ENCODE peak calls at places on chromosomes 5 and 9, in six cellular contexts. Q is epithelial cell of esophagus, H is GM12878, A is fibroblast of lung, M is AG09319, C is heart right ventricle. L is an unnamed sample.

GRCh38 chr5:160470437-160471341 is 49.0 kb downstream of the PTTG1 start:
- DNase-seq in Q (no peak), H (no peak), M (peak), A (peak), C (peak), L (no peak)

GRCh38 chr5:45741110-45741509 is 44.9 kb upstream of the HCN1 start:
- DNase-seq in C (no peak), A (no peak), H (no peak), Q (no peak), M (no peak), L (no peak)

GRCh38 chr5:169268019-169268418 is 32.9 kb downstream of the SLIT3 start:
- DNase-seq in H (no peak), Q (peak), C (no peak), M (peak), A (no peak), L (no peak)

GRCh38 chr5:166726406-166726805 is 1565.0 kb upstream of the WWC1 start:
- DNase-seq in C (no peak), M (no peak), H (no peak), A (no peak), Q (no peak), L (no peak)

GRCh38 chr5:133890308-133890707 is 78.1 kb downstream of the C5orf15 start:
- DNase-seq in M (no peak), C (no peak), H (no peak), A (no peak), Q (no peak), L (no peak)

GRCh38 chr9:72443855-72444254 is 77.6 kb upstream of the TMC1 start:
- DNase-seq in A (no peak), M (no peak), C (no peak), Q (peak), H (peak), L (no peak)

GRCh38 chr5:97986069-97986468 is 787.4 kb upstream of the RGMB start:
- DNase-seq in M (no peak), Q (peak), H (no peak), A (peak), C (no peak), L (no peak)

GRCh38 chr5:81908044-81908443 is 63.8 kb upstream of the ATG10 start:
- DNase-seq in Q (no peak), A (no peak), H (no peak), C (no peak), M (no peak), L (no peak)

GRCh38 chr5:82387819-82388166 is 109.6 kb upstream of the RPS23 start:
- DNase-seq in M (no peak), C (no peak), Q (no peak), H (no peak), A (no peak), L (no peak)

GRCh38 chr5:67549947-67550346 is 353.3 kb upstream of the CD180 start:
- DNase-seq in A (no peak), H (no peak), Q (no peak), C (no peak), M (no peak), L (no peak)

GRCh38 chr5:39299962-39300361 is 64.3 kb downstream of the C9 start:
- DNase-seq in A (no peak), H (no peak), Q (no peak), M (no peak), C (no peak), L (no peak)

GRCh38 chr5:140555747-140556312 is 1.4 kb downstream of the SRA1 start:
- DNase-seq in M (no peak), Q (no peak), A (no peak), C (no peak), H (no peak), L (no peak)

GRCh38 chr5:140556438-140556837 is 835 bp downstream of the SRA1 start:
- DNase-seq in C (no peak), M (no peak), H (no peak), Q (no peak), A (peak), L (no peak)

GRCh38 chr5:140557965-140558364 is 692 bp upstream of the SRA1 start:
- DNase-seq in A (no peak), C (no peak), H (no peak), Q (no peak), M (no peak), L (no peak)

GRCh38 chr5:140558542-140558941 is 1.3 kb upstream of the SRA1 start:
- DNase-seq in Q (no peak), A (no peak), H (no peak), C (no peak), M (no peak), L (no peak)

GRCh38 chr5:140557136-140557805 is at the start of gene SRA1:
- DNase-seq in H (peak), A (peak), Q (peak), M (peak), C (peak), L (peak)
- TF ChIP-seq CTCF in H (no peak), A (no peak), Q (no peak), M (no peak), C (no peak), L (no peak)

GRCh38 chr5:21654-22233 is 70.2 kb upstream of the PLEKHG4B start:
- DNase-seq in A (no peak), C (no peak), Q (no peak), M (no peak), H (no peak), L (no peak)
- TF ChIP-seq CTCF in A (peak), C (peak), Q (peak), M (peak), H (no peak), L (no peak)

DNA sequence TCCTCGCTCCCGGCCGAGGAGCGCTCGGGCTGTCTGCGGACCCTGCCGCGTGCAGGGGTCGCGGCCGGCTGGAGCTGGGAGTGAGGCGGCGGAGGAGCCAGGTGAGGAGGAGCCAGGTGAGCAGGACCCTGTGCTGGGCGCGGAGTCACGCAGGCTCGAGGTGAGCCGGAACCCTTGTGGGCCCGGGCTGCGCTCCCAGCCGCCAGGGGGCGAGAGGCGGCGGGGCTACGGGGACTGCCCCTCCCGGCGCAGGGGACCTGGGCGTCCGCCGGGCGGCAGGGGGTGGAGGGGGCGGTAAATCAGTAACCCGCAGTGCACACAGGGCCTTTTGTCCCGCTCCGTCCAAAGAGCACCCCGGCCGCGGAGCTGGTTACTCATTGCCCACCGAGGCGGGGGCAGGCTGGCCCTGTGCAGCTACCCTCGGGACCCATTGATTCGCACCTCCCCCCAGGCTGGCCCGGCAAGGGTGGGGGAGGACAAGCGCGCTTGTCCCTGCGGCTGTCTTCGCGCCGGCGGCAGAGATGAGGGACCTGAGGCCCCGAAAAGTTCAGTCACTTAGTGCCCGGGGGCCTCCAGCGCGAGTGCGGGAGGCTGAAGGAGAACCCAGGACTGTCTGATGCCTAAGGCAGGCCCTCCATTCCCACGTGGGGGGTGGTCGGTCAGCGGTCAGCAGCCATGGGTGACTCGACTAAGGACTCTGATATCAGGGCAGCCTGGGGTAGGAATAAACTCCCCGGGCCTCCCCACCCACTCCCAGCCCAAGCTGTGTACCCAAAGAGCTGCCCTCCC is 397 bp downstream of the FGFR4 start:
- DNase-seq in C (no peak), A (peak), M (no peak), H (peak), Q (no peak), L (peak)
- TF ChIP-seq CTCF in C (peak), A (peak), M (peak), H (peak), Q (peak), L (peak)

GRCh38 chr5:52356311-52356918 is 431.3 kb upstream of the ITGA1 start:
- DNase-seq in H (no peak), M (no peak), C (no peak), A (peak), Q (peak), L (no peak)
- TF ChIP-seq CTCF in H (peak), M (peak), C (peak), A (peak), Q (peak), L (peak)

DNA sequence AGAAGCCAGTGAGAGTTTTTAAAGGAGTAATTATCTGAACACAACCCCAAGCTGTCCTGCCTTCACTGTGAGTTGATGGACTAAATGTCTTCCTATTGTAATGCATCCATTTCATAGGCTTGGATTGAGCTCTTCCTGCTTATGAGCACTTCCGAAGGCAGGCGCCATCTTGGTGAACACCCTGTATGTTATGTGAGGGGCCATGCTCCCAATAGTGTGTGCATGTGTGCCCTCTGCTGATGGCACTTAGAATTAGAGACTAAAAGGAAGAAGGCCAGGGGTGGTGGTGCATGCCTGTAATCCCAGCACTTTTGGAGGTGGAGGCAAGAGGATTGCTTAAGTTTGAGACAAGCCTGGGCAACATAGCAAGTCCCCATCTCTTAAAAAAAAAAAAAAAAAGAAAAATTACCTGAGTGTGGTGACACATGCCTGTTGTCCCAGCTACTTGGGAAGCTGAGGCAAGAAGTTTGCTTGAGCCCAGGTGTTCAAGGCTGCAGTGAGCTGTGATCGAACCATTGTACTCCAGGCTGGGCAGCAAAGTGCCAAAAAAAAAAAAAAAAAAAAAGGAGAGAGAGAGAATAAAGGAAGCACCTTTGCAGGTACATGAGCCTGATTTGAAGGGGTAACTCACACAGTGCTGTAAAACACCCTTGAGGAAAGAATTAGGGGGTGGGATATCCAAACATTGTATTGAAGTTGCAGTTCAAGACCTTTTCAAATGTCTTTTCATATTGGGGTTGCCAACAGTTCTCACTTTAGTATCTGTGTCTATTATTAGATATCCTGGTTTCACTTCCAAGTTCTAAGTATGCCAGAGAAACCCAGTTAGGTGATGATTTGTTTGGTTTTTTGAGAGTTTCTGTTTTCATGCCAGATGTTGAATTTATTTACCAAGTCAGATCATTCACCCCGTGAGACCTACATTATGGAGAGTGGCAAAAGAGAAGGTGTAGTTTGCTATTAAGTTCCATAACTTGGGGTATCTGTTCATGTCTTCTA is 64.8 kb downstream of the C9orf152 start:
- DNase-seq in Q (no peak), H (no peak), C (no peak), M (no peak), A (no peak), L (no peak)
- TF ChIP-seq CTCF in Q (peak), H (peak), C (peak), M (no peak), A (no peak), L (no peak)

DNA sequence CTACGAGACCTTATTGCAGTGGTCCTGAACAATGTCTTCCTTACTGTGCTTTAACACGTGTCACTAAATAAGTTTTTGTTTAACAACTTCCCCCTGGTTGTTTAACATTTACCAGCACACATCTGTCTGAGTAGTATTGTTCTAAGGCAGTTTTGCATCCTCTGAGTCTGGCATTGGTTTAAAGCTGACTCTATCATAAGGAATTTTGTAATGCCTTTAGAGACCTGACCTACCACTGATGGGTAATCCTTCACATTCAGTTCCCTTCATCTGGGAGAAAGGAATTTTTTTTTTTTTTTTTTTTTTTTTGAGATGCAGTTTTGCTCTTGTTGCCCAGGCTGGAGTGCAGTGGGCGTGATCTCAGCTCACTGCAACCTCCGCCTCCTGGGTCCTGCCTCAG is 20.0 kb upstream of the PCAT7 start:
- DNase-seq in C (no peak), M (no peak), H (no peak), Q (no peak), A (no peak), L (no peak)
- TF ChIP-seq CTCF in C (no peak), M (no peak), H (no peak), Q (no peak), A (no peak), L (no peak)

GRCh38 chr5:7745882-7746735 is 104.8 kb downstream of the CFAP90 start:
- DNase-seq in C (peak), H (no peak), A (peak), Q (peak), M (peak), L (peak)
- TF ChIP-seq CTCF in C (peak), H (peak), A (peak), Q (peak), M (peak), L (peak)

DNA sequence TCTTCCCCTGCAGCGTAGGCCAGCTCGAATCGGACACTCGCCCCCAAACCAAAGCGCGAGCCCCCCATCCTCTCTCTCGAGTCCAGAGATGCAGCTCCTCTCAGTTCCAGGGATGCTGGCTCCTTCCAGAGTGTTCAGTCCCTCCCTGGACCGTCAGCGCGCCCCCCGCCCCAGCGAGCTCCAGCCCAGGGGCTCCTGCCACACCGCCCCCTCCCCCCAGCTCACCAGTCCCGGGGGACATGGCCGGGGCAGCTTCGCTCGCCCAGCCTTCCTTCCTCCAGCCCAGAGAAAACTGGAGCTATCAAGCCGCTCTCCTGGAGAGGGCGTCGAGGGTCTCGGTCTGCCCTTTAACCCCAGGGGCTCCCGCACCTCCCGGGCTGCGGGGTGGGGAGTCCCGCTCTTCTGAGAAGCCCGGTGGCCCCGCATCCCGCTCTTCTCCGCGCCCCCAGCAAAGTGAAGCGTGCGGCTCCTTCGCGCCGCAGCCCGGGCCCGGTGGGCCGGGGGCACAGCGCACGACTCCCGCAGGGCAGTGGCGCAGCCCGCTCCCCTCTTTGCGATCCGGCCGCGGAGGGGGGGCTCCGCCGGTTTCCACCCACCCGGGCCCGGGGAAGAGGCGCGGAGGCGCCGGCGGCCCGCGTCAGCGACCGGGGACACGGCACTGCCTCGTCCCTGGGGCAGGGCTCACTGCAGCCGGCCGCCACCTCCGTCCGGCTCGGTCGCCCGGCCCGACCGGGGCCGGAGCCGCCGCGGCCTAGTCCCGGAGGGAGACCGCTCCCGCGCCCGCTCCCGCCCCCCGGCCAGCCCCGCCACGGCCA is 585 bp downstream of the MIER3 start:
- DNase-seq in H (no peak), C (peak), M (no peak), Q (peak), A (no peak), L (peak)
- TF ChIP-seq CTCF in H (no peak), C (peak), M (no peak), Q (no peak), A (no peak), L (no peak)

L was measured in endothelial cell.